ENCODE peak calls at places on chromosome 1, in eight cellular contexts. Z, K, R, U, I, A, F and O are unnamed samples.

GRCh38 chr1:56627636-56628039 is 17.5 kb upstream of the PRKAA2 start:
- DNase-seq in Z (no peak), K (no peak), R (no peak), U (no peak), I (peak; percentile 33), A (no peak), F (no peak), O (no peak)

GRCh38 chr1:17834561-17835100 is 79.5 kb downstream of the ACTL8 start:
- DNase-seq in Z (no peak), K (no peak), R (no peak), U (no peak), I (no peak), A (no peak), F (no peak), O (no peak)

GRCh38 chr1:221887091-221887746 is 145.3 kb upstream of the DUSP10 start:
- DNase-seq in Z (no peak), K (peak; percentile 12), R (peak; percentile 90), U (peak; percentile 50), I (peak; percentile 37), A (no peak), F (peak; percentile 50), O (peak; percentile 82)

GRCh38 chr1:174068000-174068399 is 45.8 kb upstream of the RC3H1 start:
- DNase-seq in Z (no peak), K (no peak), R (no peak), U (no peak), I (no peak), A (no peak), F (no peak), O (no peak)

GRCh38 chr1:23558140-23558871 is 995 bp downstream of the ID3 start:
- DNase-seq in Z (no peak), K (no peak), R (peak; percentile 20), U (peak; percentile 81), I (peak; percentile 58), A (peak; percentile 24), F (peak; percentile 78), O (peak; percentile 72)

GRCh38 chr1:27623327-27624212 is 11.4 kb downstream of the FGR start:
- DNase-seq in Z (no peak), K (no peak), R (no peak), U (no peak), I (no peak), A (no peak), F (no peak), O (no peak)

GRCh38 chr1:79052829-79053449 is 46.4 kb upstream of the ADGRL4 start:
- DNase-seq in Z (no peak), K (no peak), R (no peak), U (no peak), I (no peak), A (no peak), F (no peak), O (no peak)

GRCh38 chr1:12372180-12372579 is 142.3 kb downstream of the VPS13D start:
- DNase-seq in Z (no peak), K (no peak), R (no peak), U (no peak), I (no peak), A (no peak), F (no peak), O (no peak)

GRCh38 chr1:246988316-246988715 is 19.5 kb downstream of the ZNF695 start:
- DNase-seq in Z (no peak), K (no peak), R (no peak), U (no peak), I (no peak), A (no peak), F (no peak), O (no peak)

GRCh38 chr1:152580433-152580832 is at the start of gene LCE3D:
- DNase-seq in Z (no peak), K (no peak), R (no peak), U (no peak), I (no peak), A (no peak), F (no peak), O (no peak)

GRCh38 chr1:229025576-229025975 is 245.3 kb upstream of the RAB4A start:
- DNase-seq in Z (no peak), K (no peak), R (no peak), U (no peak), I (no peak), A (no peak), F (no peak), O (no peak)

GRCh38 chr1:32250893-32251716 is at the start of gene LCK:
- DNase-seq in Z (peak; percentile 31), K (no peak), R (no peak), U (no peak), I (no peak), A (peak; percentile 53), F (peak; percentile 20), O (no peak)

GRCh38 chr1:2429780-2430591 is 17.6 kb upstream of the PEX10 start:
- DNase-seq in Z (no peak), K (peak; percentile 71), R (no peak), U (no peak), I (no peak), A (no peak), F (no peak), O (no peak)

GRCh38 chr1:33348194-33348593 is 27.3 kb upstream of the A3GALT2 start:
- DNase-seq in Z (no peak), K (no peak), R (peak; percentile 26), U (no peak), I (no peak), A (no peak), F (no peak), O (peak; percentile 66)